ENCODE peak calls at places on chromosomes 6 and 20, in four cellular contexts. T is fibroblast of lung, N is thoracic aorta, G is lower lobe of right lung. F is an unnamed sample.
A peak's percentile ranks its signal among the peaks of the same experiment; 100 is the strongest.

GRCh38 chr6:122789862-122790739 is 1.0 kb downstream of the SMPDL3A start:
- DNase-seq in T (peak; percentile 33), N (no peak), G (no peak), F (no peak)

GRCh38 chr6:18264338-18265098 is at the start of gene DEK:
- DNase-seq in T (peak; percentile 78), N (peak; percentile 40), G (peak; percentile 90), F (peak; percentile 91)

GRCh38 chr6:43101497-43101896 is 25.4 kb downstream of the PTK7 start:
- DNase-seq in T (no peak), N (no peak), G (no peak), F (no peak)

GRCh38 chr6:158272324-158272723 is 39.9 kb upstream of the TULP4 start:
- DNase-seq in T (no peak), N (no peak), G (no peak), F (no peak)

GRCh38 chr6:139776051-139776450 is 401.6 kb upstream of the CITED2 start:
- DNase-seq in T (no peak), N (no peak), G (no peak), F (no peak)

GRCh38 chr6:56073315-56073714 is 174.1 kb downstream of the COL21A1 start:
- DNase-seq in T (no peak), N (peak; percentile 15), G (no peak), F (no peak)

GRCh38 chr20:62355527-62356142 is 11.5 kb downstream of the LAMA5 start:
- DNase-seq in T (peak; percentile 52), N (no peak), G (no peak), F (no peak)

GRCh38 chr6:45548657-45549515 is 171.2 kb upstream of the SUPT3H start:
- DNase-seq in T (no peak), N (no peak), G (no peak), F (no peak)

GRCh38 chr20:53579581-53580375 is 13.9 kb downstream of the ZNF217 start:
- DNase-seq in T (peak; percentile 69), N (no peak), G (peak; percentile 42), F (no peak)

GRCh38 chr6:42179956-42180335 is 6.8 kb downstream of the GUCA1A start:
- DNase-seq in T (no peak), N (no peak), G (no peak), F (no peak)

GRCh38 chr20:48102821-48103635 is 317.7 kb upstream of the SULF2 start:
- DNase-seq in T (peak; percentile 82), N (no peak), G (no peak), F (no peak)

GRCh38 chr6:169159331-169159730 is 94.3 kb downstream of the THBS2 start:
- DNase-seq in T (no peak), N (no peak), G (no peak), F (no peak)

GRCh38 chr20:6533828-6534388 is 233.6 kb upstream of the BMP2 start:
- DNase-seq in T (peak; percentile 99), N (no peak), G (no peak), F (no peak)

GRCh38 chr20:36927704-36928103 is 23.8 kb downstream of the SAMHD1 start:
- DNase-seq in T (no peak), N (no peak), G (no peak), F (no peak)

GRCh38 chr6:136927313-136927712 is 5.2 kb downstream of the SLC35D3 start:
- DNase-seq in T (no peak), N (no peak), G (no peak), F (no peak)

GRCh38 chr6:32387946-32388345 is 16.2 kb upstream of the TSBP1 start:
- DNase-seq in T (no peak), N (no peak), G (no peak), F (no peak)

GRCh38 chr20:52071136-52071535 is 120.4 kb downstream of the ZFP64 start:
- DNase-seq in T (no peak), N (no peak), G (no peak), F (no peak)

GRCh38 chr20:45311589-45312211 is 3.6 kb upstream of the MATN4 start:
- DNase-seq in T (peak; percentile 38), N (no peak), G (peak; percentile 83), F (no peak)

GRCh38 chr6:147660334-147661311 is 152.1 kb downstream of the SAMD5 start:
- DNase-seq in T (no peak), N (no peak), G (no peak), F (no peak)

GRCh38 chr6:53327017-53327395 is 21.7 kb downstream of the ELOVL5 start:
- DNase-seq in T (no peak), N (no peak), G (no peak), F (no peak)

GRCh38 chr20:9710685-9711084 is 128.2 kb downstream of the PAK5 start:
- DNase-seq in T (no peak), N (no peak), G (no peak), F (no peak)

GRCh38 chr6:150672792-150673191 is 73.1 kb downstream of the PLEKHG1 start:
- DNase-seq in T (no peak), N (no peak), G (no peak), F (no peak)

GRCh38 chr6:134636221-134636830 is 313.6 kb downstream of the ALDH8A1 start:
- DNase-seq in T (no peak), N (no peak), G (no peak), F (no peak)

GRCh38 chr20:3670945-3671344 is 7.7 kb upstream of the GFRA4 start:
- DNase-seq in T (no peak), N (no peak), G (peak; percentile 38), F (no peak)

GRCh38 chr6:138129190-138129589 is 22.0 kb upstream of the PERP start:
- DNase-seq in T (no peak), N (no peak), G (no peak), F (no peak)

GRCh38 chr6:114007451-114007953 is 36.6 kb upstream of the HDAC2 start:
- DNase-seq in T (peak; percentile 37), N (no peak), G (no peak), F (no peak)
- H3K4me1 ChIP-seq in T (no peaks in the 10 kb centered on the region), N (peaks cover 6% of the 10 kb centered on the region), G (no peaks in the 10 kb centered on the region), F (no peaks in the 10 kb centered on the region)

GRCh38 chr6:41153451-41153850 is 696 bp downstream of the TREML1 start:
- DNase-seq in T (no peak), N (no peak), G (no peak), F (no peak)

GRCh38 chr6:41155132-41155805 is 1.1 kb upstream of the TREML1 start:
- DNase-seq in T (peak; percentile 4), N (no peak), G (no peak), F (no peak)

GRCh38 chr6:41153992-41154625 is at the start of gene TREML1:
- DNase-seq in T (no peak), N (no peak), G (no peak), F (no peak)

GRCh38 chr6:41147917-41148316 is 6.2 kb downstream of the TREML1 start:
- DNase-seq in T (no peak), N (no peak), G (no peak), F (no peak)

GRCh38 chr6:41150671-41151070 is 3.5 kb downstream of the TREML1 start:
- DNase-seq in T (no peak), N (no peak), G (no peak), F (no peak)
- TF ChIP-seq CTCF in T (no peak), N (no peak), G (no peak), F (no peak)

DNA sequence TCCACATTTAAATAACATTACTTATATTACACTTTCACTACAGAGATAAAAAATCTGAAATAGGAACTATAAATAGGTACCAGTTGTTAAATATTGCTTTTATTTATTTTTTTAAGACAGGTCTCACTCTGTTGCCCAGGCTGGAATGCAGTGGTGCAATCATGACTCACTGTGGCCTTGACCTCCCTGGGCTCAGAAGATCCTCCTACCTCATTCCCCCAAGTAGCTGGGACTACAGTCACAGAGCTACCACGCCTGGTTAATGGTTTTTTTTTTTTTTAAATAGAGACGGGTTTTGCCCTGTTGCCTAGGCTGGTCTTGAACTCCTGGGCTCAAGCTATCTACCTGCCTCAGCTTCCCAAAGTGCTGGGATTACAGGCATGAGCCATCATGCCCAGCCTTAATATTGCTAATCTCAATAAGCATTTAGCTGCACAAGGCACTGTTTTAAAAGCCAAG is 17.3 kb downstream of the EEF1E1 start:
- DNase-seq in T (peak; percentile 93), N (no peak), G (no peak), F (no peak)
- H3K36me3 ChIP-seq in T (peaks cover 2% of the 10 kb centered on the region), N (peaks cover 6% of the 10 kb centered on the region), G (peaks cover 28% of the 10 kb centered on the region), F (peaks cover 32% of the 10 kb centered on the region)

GRCh38 chr20:50335105-50335504 is 144.5 kb downstream of the CEBPB start:
- DNase-seq in T (peak; percentile 54), N (no peak), G (no peak), F (no peak)
- H3K4me1 ChIP-seq in T (peaks cover 18% of the 10 kb centered on the region), N (peaks cover 8% of the 10 kb centered on the region), G (peaks cover 36% of the 10 kb centered on the region), F (peaks cover 59% of the 10 kb centered on the region)

GRCh38 chr20:49278817-49279676 is 1.2 kb upstream of the ZNFX1 start:
- DNase-seq in T (no peak), N (no peak), G (peak; percentile 54), F (no peak)
- TF ChIP-seq CTCF in T (no peak), N (no peak), G (no peak), F (no peak)

DNA sequence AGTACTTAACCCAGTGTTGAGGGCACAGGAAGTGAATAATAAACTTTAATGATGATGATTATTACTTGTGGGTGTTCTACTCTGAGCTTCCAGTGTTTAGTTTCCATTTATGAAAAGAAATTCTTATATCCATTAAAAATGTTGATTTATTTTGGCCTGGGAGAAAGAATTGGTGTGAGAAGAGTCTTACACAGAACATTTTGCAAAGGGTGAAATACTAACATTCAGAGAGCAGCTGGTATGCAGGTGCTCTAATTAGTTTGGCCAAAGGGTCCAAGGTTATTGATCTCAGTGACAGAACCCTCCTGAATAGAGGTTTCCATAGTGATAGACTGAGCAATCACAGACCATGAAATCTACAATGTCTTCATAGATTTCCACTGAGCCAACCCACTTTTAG is 4.4 kb downstream of the OSER1 start:
- DNase-seq in T (no peak), N (no peak), G (no peak), F (no peak)
- H3K36me3 ChIP-seq in T (peaks cover under 1% of the 10 kb centered on the region), N (peaks cover 28% of the 10 kb centered on the region), G (peaks cover 45% of the 10 kb centered on the region), F (peaks cover 23% of the 10 kb centered on the region)

GRCh38 chr20:58895796-58896180 is 43.3 kb downstream of the GNAS start:
- DNase-seq in T (no peak), N (no peak), G (no peak), F (no peak)
- H3K4me1 ChIP-seq in T (peaks cover 23% of the 10 kb centered on the region), N (peaks cover 75% of the 10 kb centered on the region), G (peaks cover 73% of the 10 kb centered on the region), F (peaks cover 76% of the 10 kb centered on the region)

GRCh38 chr20:14691994-14692393 is 354.6 kb upstream of the FLRT3 start:
- DNase-seq in T (no peak), N (no peak), G (no peak), F (no peak)

GRCh38 chr20:14687317-14687716 is 349.9 kb upstream of the FLRT3 start:
- DNase-seq in T (no peak), N (no peak), G (no peak), F (no peak)

GRCh38 chr20:14685179-14685578 is 347.8 kb upstream of the FLRT3 start:
- DNase-seq in T (no peak), N (no peak), G (no peak), F (no peak)

GRCh38 chr20:14688045-14688444 is 350.6 kb upstream of the FLRT3 start:
- DNase-seq in T (no peak), N (no peak), G (no peak), F (no peak)
- TF ChIP-seq CTCF in T (no peak), N (no peak), G (no peak), F (no peak)

GRCh38 chr6:163539101-163539762 is 124.7 kb downstream of the QKI start:
- DNase-seq in T (no peak), N (no peak), G (no peak), F (no peak)
- H3K36me3 ChIP-seq in T (peaks cover 2% of the 10 kb centered on the region), N (no peaks in the 10 kb centered on the region), G (peaks cover 26% of the 10 kb centered on the region), F (no peaks in the 10 kb centered on the region)

F was measured in suprapubic skin.